ENCODE peak calls at places on chromosomes 3 and 15, in eight cellular contexts. One of them, this sample, is unnamed.

GRCh38 chr3:73073091-73073707 is 11.7 kb downstream of the EBLN2 start:
- DNase-seq in choroid plexus epithelial cell: peak
- DNase-seq in AG04450: no peak
- DNase-seq in neural progenitor cell: peak
- DNase-seq in B cell: no peak
- DNase-seq in fibroblast of pulmonary artery: no peak
- DNase-seq in A549: no peak
- DNase-seq in endothelial cell: no peak
- DNase-seq in this sample: no peak

GRCh38 chr15:34365836-34366235 is 1.2 kb downstream of the LPCAT4 start:
- DNase-seq in choroid plexus epithelial cell: no peak
- DNase-seq in AG04450: no peak
- DNase-seq in neural progenitor cell: no peak
- DNase-seq in B cell: no peak
- DNase-seq in fibroblast of pulmonary artery: no peak
- DNase-seq in A549: no peak
- DNase-seq in endothelial cell: no peak
- DNase-seq in this sample: peak

GRCh38 chr3:28171962-28172361 is 69.5 kb upstream of the CMC1 start:
- DNase-seq in choroid plexus epithelial cell: no peak
- DNase-seq in AG04450: no peak
- DNase-seq in neural progenitor cell: no peak
- DNase-seq in B cell: no peak
- DNase-seq in fibroblast of pulmonary artery: no peak
- DNase-seq in A549: no peak
- DNase-seq in endothelial cell: no peak
- DNase-seq in this sample: no peak

GRCh38 chr15:70036585-70037343 is 61.0 kb downstream of the TLE3 start:
- DNase-seq in choroid plexus epithelial cell: no peak
- DNase-seq in AG04450: no peak
- DNase-seq in neural progenitor cell: no peak
- DNase-seq in B cell: peak
- DNase-seq in fibroblast of pulmonary artery: no peak
- DNase-seq in A549: no peak
- DNase-seq in endothelial cell: no peak
- DNase-seq in this sample: no peak

GRCh38 chr3:190038050-190038631 is 82.6 kb downstream of the P3H2 start:
- DNase-seq in choroid plexus epithelial cell: peak
- DNase-seq in AG04450: peak
- DNase-seq in neural progenitor cell: peak
- DNase-seq in B cell: no peak
- DNase-seq in fibroblast of pulmonary artery: peak
- DNase-seq in A549: peak
- DNase-seq in endothelial cell: peak
- DNase-seq in this sample: no peak

GRCh38 chr15:60772395-60773120 is 293.6 kb upstream of the ICE2 start:
- DNase-seq in choroid plexus epithelial cell: no peak
- DNase-seq in AG04450: no peak
- DNase-seq in neural progenitor cell: no peak
- DNase-seq in B cell: no peak
- DNase-seq in fibroblast of pulmonary artery: no peak
- DNase-seq in A549: no peak
- DNase-seq in endothelial cell: no peak
- DNase-seq in this sample: no peak

GRCh38 chr3:30779686-30780287 is 114.7 kb downstream of the GADL1 start:
- DNase-seq in choroid plexus epithelial cell: peak
- DNase-seq in AG04450: no peak
- DNase-seq in neural progenitor cell: peak
- DNase-seq in B cell: no peak
- DNase-seq in fibroblast of pulmonary artery: peak
- DNase-seq in A549: peak
- DNase-seq in endothelial cell: peak
- DNase-seq in this sample: peak

GRCh38 chr3:104952587-104952986 is 414.1 kb upstream of the ALCAM start:
- DNase-seq in choroid plexus epithelial cell: peak
- DNase-seq in AG04450: peak
- DNase-seq in neural progenitor cell: no peak
- DNase-seq in B cell: no peak
- DNase-seq in fibroblast of pulmonary artery: peak
- DNase-seq in A549: peak
- DNase-seq in endothelial cell: no peak
- DNase-seq in this sample: no peak

GRCh38 chr3:24500806-24501205 is 6.2 kb upstream of the THRB start:
- DNase-seq in choroid plexus epithelial cell: no peak
- DNase-seq in AG04450: no peak
- DNase-seq in neural progenitor cell: no peak
- DNase-seq in B cell: no peak
- DNase-seq in fibroblast of pulmonary artery: no peak
- DNase-seq in A549: no peak
- DNase-seq in endothelial cell: no peak
- DNase-seq in this sample: no peak

GRCh38 chr3:196458063-196458462 is 25.8 kb upstream of the UBXN7 start:
- DNase-seq in choroid plexus epithelial cell: no peak
- DNase-seq in AG04450: no peak
- DNase-seq in neural progenitor cell: no peak
- DNase-seq in B cell: no peak
- DNase-seq in fibroblast of pulmonary artery: no peak
- DNase-seq in A549: no peak
- DNase-seq in endothelial cell: no peak
- DNase-seq in this sample: no peak

GRCh38 chr3:194522579-194523046 is 35.8 kb upstream of the ATP13A3 start:
- DNase-seq in choroid plexus epithelial cell: peak
- DNase-seq in AG04450: no peak
- DNase-seq in neural progenitor cell: no peak
- DNase-seq in B cell: no peak
- DNase-seq in fibroblast of pulmonary artery: peak
- DNase-seq in A549: no peak
- DNase-seq in endothelial cell: no peak
- DNase-seq in this sample: no peak

GRCh38 chr3:194532591-194532990 is 45.8 kb upstream of the ATP13A3 start:
- DNase-seq in choroid plexus epithelial cell: no peak
- DNase-seq in AG04450: no peak
- DNase-seq in neural progenitor cell: no peak
- DNase-seq in B cell: no peak
- DNase-seq in fibroblast of pulmonary artery: no peak
- DNase-seq in A549: no peak
- DNase-seq in endothelial cell: no peak
- DNase-seq in this sample: no peak

GRCh38 chr3:194526164-194526563 is 39.4 kb upstream of the ATP13A3 start:
- DNase-seq in choroid plexus epithelial cell: no peak
- DNase-seq in AG04450: no peak
- DNase-seq in neural progenitor cell: no peak
- DNase-seq in B cell: no peak
- DNase-seq in fibroblast of pulmonary artery: no peak
- DNase-seq in A549: no peak
- DNase-seq in endothelial cell: no peak
- DNase-seq in this sample: no peak

DNA sequence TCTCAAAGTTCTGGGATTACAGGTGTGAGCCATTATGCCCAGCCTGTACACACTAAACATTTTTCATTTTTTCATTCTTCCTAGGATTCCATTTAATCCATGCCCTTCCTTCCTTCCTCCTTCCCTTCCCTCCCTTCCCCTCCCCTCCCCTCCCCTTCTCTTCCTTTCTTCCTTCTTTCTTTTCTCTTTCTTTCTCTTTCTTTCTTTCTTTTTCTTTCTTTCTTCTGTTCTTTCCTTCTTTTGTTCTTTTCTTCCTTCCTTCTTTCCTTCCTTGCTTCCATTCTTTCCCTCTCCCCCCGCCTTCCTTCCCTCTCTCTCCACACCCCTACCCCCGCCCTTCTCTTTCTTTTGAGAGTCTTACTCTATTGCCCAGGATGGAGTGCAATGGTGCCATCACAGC is 40.9 kb upstream of the ATP13A3 start:
- DNase-seq in choroid plexus epithelial cell: no peak
- DNase-seq in AG04450: no peak
- DNase-seq in neural progenitor cell: no peak
- DNase-seq in B cell: no peak
- DNase-seq in fibroblast of pulmonary artery: no peak
- DNase-seq in A549: no peak
- DNase-seq in endothelial cell: no peak
- DNase-seq in this sample: no peak
- TF ChIP-seq CTCF in choroid plexus epithelial cell: no peak
- TF ChIP-seq CTCF in AG04450: no peak
- TF ChIP-seq CTCF in neural progenitor cell: no peak
- TF ChIP-seq CTCF in B cell: no peak
- TF ChIP-seq CTCF in fibroblast of pulmonary artery: no peak
- TF ChIP-seq CTCF in A549: no peak
- TF ChIP-seq CTCF in endothelial cell: no peak
- TF ChIP-seq CTCF in this sample: no peak

GRCh38 chr3:42129014-42129953 is 38.1 kb downstream of the TRAK1 start:
- DNase-seq in choroid plexus epithelial cell: peak
- DNase-seq in AG04450: no peak
- DNase-seq in neural progenitor cell: no peak
- DNase-seq in B cell: no peak
- DNase-seq in fibroblast of pulmonary artery: no peak
- DNase-seq in A549: peak
- DNase-seq in endothelial cell: no peak
- DNase-seq in this sample: no peak
- TF ChIP-seq CTCF in choroid plexus epithelial cell: no peak
- TF ChIP-seq CTCF in AG04450: no peak
- TF ChIP-seq CTCF in neural progenitor cell: no peak
- TF ChIP-seq CTCF in B cell: no peak
- TF ChIP-seq CTCF in fibroblast of pulmonary artery: no peak
- TF ChIP-seq CTCF in A549: no peak
- TF ChIP-seq CTCF in endothelial cell: no peak
- TF ChIP-seq CTCF in this sample: no peak

GRCh38 chr15:71138473-71138872 is 23.2 kb downstream of the THSD4 start:
- DNase-seq in choroid plexus epithelial cell: no peak
- DNase-seq in AG04450: no peak
- DNase-seq in neural progenitor cell: no peak
- DNase-seq in B cell: no peak
- DNase-seq in fibroblast of pulmonary artery: no peak
- DNase-seq in A549: no peak
- DNase-seq in endothelial cell: no peak
- DNase-seq in this sample: no peak
- TF ChIP-seq CTCF in choroid plexus epithelial cell: no peak
- TF ChIP-seq CTCF in AG04450: no peak
- TF ChIP-seq CTCF in neural progenitor cell: no peak
- TF ChIP-seq CTCF in B cell: no peak
- TF ChIP-seq CTCF in fibroblast of pulmonary artery: no peak
- TF ChIP-seq CTCF in A549: no peak
- TF ChIP-seq CTCF in endothelial cell: no peak
- TF ChIP-seq CTCF in this sample: no peak

GRCh38 chr3:35383719-35384555 is 255.4 kb upstream of the ARPP21 start:
- DNase-seq in choroid plexus epithelial cell: peak
- DNase-seq in AG04450: no peak
- DNase-seq in neural progenitor cell: peak
- DNase-seq in B cell: no peak
- DNase-seq in fibroblast of pulmonary artery: peak
- DNase-seq in A549: peak
- DNase-seq in endothelial cell: no peak
- DNase-seq in this sample: no peak

GRCh38 chr3:35385271-35385670 is 254.1 kb upstream of the ARPP21 start:
- DNase-seq in choroid plexus epithelial cell: no peak
- DNase-seq in AG04450: no peak
- DNase-seq in neural progenitor cell: no peak
- DNase-seq in B cell: no peak
- DNase-seq in fibroblast of pulmonary artery: no peak
- DNase-seq in A549: no peak
- DNase-seq in endothelial cell: no peak
- DNase-seq in this sample: no peak

GRCh38 chr3:35383216-35383615 is 256.1 kb upstream of the ARPP21 start:
- DNase-seq in choroid plexus epithelial cell: no peak
- DNase-seq in AG04450: no peak
- DNase-seq in neural progenitor cell: no peak
- DNase-seq in B cell: no peak
- DNase-seq in fibroblast of pulmonary artery: no peak
- DNase-seq in A549: no peak
- DNase-seq in endothelial cell: no peak
- DNase-seq in this sample: no peak
- TF ChIP-seq CTCF in choroid plexus epithelial cell: no peak
- TF ChIP-seq CTCF in AG04450: no peak
- TF ChIP-seq CTCF in neural progenitor cell: no peak
- TF ChIP-seq CTCF in B cell: no peak
- TF ChIP-seq CTCF in fibroblast of pulmonary artery: no peak
- TF ChIP-seq CTCF in A549: no peak
- TF ChIP-seq CTCF in endothelial cell: no peak
- TF ChIP-seq CTCF in this sample: no peak

GRCh38 chr15:66233487-66234415 is 19.8 kb downstream of the MEGF11 start:
- DNase-seq in choroid plexus epithelial cell: peak
- DNase-seq in AG04450: no peak
- DNase-seq in neural progenitor cell: peak
- DNase-seq in B cell: no peak
- DNase-seq in fibroblast of pulmonary artery: no peak
- DNase-seq in A549: no peak
- DNase-seq in endothelial cell: peak
- DNase-seq in this sample: peak
- TF ChIP-seq CTCF in choroid plexus epithelial cell: peak
- TF ChIP-seq CTCF in AG04450: no peak
- TF ChIP-seq CTCF in neural progenitor cell: peak
- TF ChIP-seq CTCF in B cell: no peak
- TF ChIP-seq CTCF in fibroblast of pulmonary artery: no peak
- TF ChIP-seq CTCF in A549: peak
- TF ChIP-seq CTCF in endothelial cell: no peak
- TF ChIP-seq CTCF in this sample: no peak

DNA sequence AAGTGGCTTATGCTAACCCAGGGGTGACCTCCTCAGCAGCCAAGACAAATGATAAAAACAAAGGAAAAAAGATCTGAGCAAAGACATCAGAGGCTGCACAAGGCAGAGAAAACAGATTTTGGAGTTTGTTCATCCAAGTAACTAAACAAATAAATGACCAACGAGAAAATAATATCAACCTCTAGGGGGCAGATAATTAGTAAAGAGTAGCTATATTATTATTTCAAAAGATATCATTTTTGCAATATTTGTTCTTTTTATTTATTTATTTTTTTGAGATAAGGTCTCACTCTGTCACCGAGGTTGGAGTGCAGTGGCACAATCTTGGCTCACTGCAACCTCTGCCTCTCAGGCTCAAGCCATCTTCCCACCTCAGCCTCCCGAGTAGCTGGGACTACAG is 101.8 kb downstream of the PCCB start:
- DNase-seq in choroid plexus epithelial cell: no peak
- DNase-seq in AG04450: no peak
- DNase-seq in neural progenitor cell: peak
- DNase-seq in B cell: no peak
- DNase-seq in fibroblast of pulmonary artery: no peak
- DNase-seq in A549: no peak
- DNase-seq in endothelial cell: no peak
- DNase-seq in this sample: no peak
- TF ChIP-seq CTCF in choroid plexus epithelial cell: peak
- TF ChIP-seq CTCF in AG04450: no peak
- TF ChIP-seq CTCF in neural progenitor cell: peak
- TF ChIP-seq CTCF in B cell: no peak
- TF ChIP-seq CTCF in fibroblast of pulmonary artery: no peak
- TF ChIP-seq CTCF in A549: no peak
- TF ChIP-seq CTCF in endothelial cell: peak
- TF ChIP-seq CTCF in this sample: peak

DNA sequence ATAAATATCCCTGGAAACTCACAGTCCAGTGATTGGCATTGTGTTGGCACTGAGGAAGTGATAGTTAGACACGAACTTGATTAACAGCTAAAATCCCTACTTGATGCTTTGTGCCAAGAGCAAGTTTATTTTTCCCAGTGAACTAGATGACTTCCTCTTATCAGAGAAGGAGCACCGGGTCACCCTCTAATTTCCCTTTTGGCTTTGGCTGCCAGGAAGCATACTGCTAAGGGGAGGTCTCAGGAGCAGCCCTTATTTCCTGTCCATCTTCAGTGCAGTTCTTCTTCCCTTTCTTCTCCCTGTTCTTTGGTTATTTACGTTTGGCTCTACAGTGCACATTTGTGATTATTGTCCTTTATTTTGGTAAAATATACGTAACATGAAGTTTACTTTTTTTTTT is 13.0 kb downstream of the FBLN2 start:
- DNase-seq in choroid plexus epithelial cell: no peak
- DNase-seq in AG04450: no peak
- DNase-seq in neural progenitor cell: no peak
- DNase-seq in B cell: no peak
- DNase-seq in fibroblast of pulmonary artery: no peak
- DNase-seq in A549: no peak
- DNase-seq in endothelial cell: no peak
- DNase-seq in this sample: no peak
- TF ChIP-seq CTCF in choroid plexus epithelial cell: no peak
- TF ChIP-seq CTCF in AG04450: no peak
- TF ChIP-seq CTCF in neural progenitor cell: no peak
- TF ChIP-seq CTCF in B cell: no peak
- TF ChIP-seq CTCF in fibroblast of pulmonary artery: no peak
- TF ChIP-seq CTCF in A549: no peak
- TF ChIP-seq CTCF in endothelial cell: no peak
- TF ChIP-seq CTCF in this sample: no peak